ENCODE peak calls at places on chromosomes 11 and 22, in seven cellular contexts. H, C, U, J, K, E and P are unnamed samples.

GRCh38 chr11:75766449-75767227 is 1.9 kb upstream of the DGAT2 start:
- DNase-seq in H (no peak), C (peak; percentile 30), U (no peak), J (no peak), K (no peak), E (no peak), P (no peak)

GRCh38 chr11:70541699-70542098 is 143.4 kb downstream of the CTTN start:
- DNase-seq in H (no peak), C (no peak), U (no peak), J (no peak), K (no peak), E (no peak), P (no peak)

GRCh38 chr11:75241906-75242644 is 1.5 kb downstream of the TPBGL start:
- DNase-seq in H (no peak), C (no peak), U (no peak), J (no peak), K (peak; percentile 11), E (peak; percentile 34), P (no peak)

GRCh38 chr11:124934862-124935547 is 842 bp downstream of the HEPACAM start:
- DNase-seq in H (no peak), C (no peak), U (no peak), J (no peak), K (no peak), E (peak; percentile 21), P (no peak)

GRCh38 chr11:104678408-104678807 is 219.9 kb downstream of the CASP12 start:
- DNase-seq in H (no peak), C (no peak), U (no peak), J (no peak), K (no peak), E (no peak), P (no peak)

GRCh38 chr11:488579-488978 is 18.5 kb downstream of the RNH1 start:
- DNase-seq in H (no peak), C (no peak), U (no peak), J (no peak), K (no peak), E (no peak), P (no peak)

GRCh38 chr22:44710474-44711235 is 8.7 kb downstream of the PRR5 start:
- DNase-seq in H (no peak), C (no peak), U (peak; percentile 82), J (no peak), K (peak; percentile 45), E (no peak), P (no peak)

GRCh38 chr11:316031-316701 is 2.3 kb downstream of the IFITM1 start:
- DNase-seq in H (no peak), C (peak; percentile 75), U (no peak), J (no peak), K (no peak), E (no peak), P (no peak)

GRCh38 chr11:119684361-119685072 is 44.5 kb downstream of the NECTIN1 start:
- DNase-seq in H (peak; percentile 79), C (no peak), U (no peak), J (peak; percentile 70), K (no peak), E (no peak), P (no peak)

GRCh38 chr11:118139578-118139977 is 13.0 kb downstream of the SCN4B start:
- DNase-seq in H (no peak), C (no peak), U (no peak), J (no peak), K (no peak), E (no peak), P (no peak)

GRCh38 chr11:2260491-2261364 is 9.7 kb downstream of the ASCL2 start:
- DNase-seq in H (no peak), C (no peak), U (no peak), J (peak; percentile 3), K (peak; percentile 21), E (no peak), P (no peak)

GRCh38 chr11:42770444-42771065 is 541.2 kb upstream of the API5 start:
- DNase-seq in H (no peak), C (no peak), U (peak; percentile 7), J (no peak), K (no peak), E (peak; percentile 48), P (no peak)

DNA sequence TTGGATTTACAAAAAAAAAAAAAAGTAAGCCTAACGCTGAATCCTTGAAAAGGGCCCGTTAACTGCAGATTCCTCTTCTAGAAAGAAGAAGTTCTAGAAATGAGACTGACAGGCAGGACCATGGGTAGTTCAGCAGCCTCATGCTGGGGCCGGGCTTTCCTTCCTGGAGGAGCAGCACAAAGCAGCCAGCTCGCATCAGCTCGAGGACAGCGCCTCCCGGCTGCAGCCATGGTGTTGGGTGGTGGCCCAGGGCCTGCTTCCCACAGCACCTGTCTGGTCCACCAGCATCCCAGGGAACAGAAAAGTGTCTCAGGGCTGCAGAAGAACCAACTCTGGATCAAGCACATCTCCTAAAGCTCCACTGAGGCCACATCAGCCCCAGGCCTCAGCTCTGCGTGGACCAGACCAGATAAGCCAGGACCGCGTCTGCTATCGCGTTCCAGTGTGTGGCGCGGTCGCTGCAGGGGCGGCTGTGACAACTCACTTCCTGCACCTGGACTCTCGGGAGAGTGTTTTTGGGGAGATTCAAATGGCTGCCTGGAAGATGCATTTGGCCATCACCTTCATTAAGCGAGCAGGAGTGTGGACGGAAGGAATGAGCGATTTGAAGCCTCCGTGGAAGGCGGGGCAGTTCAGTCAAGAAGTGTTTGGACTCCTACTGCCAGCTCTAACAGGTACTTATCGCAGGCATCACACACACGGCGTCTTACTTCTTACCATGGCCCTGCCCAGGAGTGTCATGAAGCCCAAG is 53.5 kb downstream of the MYH9 start:
- DNase-seq in H (no peak), C (peak; percentile 85), U (peak; percentile 52), J (peak; percentile 42), K (no peak), E (peak; percentile 68), P (no peak)
- TF ChIP-seq POLR2AphosphoS5 in H (peak; percentile 15), C (no peak), U (peak; percentile 61), J (no peak), K (no peak), E (no peak), P (no peak)

GRCh38 chr11:46916251-46916650 is 2.1 kb downstream of the LRP4 start:
- DNase-seq in H (no peak), C (no peak), U (no peak), J (peak; percentile 42), K (no peak), E (no peak), P (no peak)

GRCh38 chr11:46914910-46915309 is 3.4 kb downstream of the LRP4 start:
- DNase-seq in H (no peak), C (no peak), U (no peak), J (no peak), K (no peak), E (no peak), P (no peak)

GRCh38 chr11:46918087-46918751 is at the start of gene LRP4:
- DNase-seq in H (no peak), C (peak; percentile 68), U (peak; percentile 69), J (peak; percentile 32), K (peak; percentile 52), E (peak; percentile 73), P (no peak)

GRCh38 chr11:46917109-46918086 is 952 bp downstream of the LRP4 start:
- DNase-seq in H (no peak), C (peak; percentile 65), U (peak; percentile 14), J (no peak), K (no peak), E (peak; percentile 52), P (no peak)

DNA sequence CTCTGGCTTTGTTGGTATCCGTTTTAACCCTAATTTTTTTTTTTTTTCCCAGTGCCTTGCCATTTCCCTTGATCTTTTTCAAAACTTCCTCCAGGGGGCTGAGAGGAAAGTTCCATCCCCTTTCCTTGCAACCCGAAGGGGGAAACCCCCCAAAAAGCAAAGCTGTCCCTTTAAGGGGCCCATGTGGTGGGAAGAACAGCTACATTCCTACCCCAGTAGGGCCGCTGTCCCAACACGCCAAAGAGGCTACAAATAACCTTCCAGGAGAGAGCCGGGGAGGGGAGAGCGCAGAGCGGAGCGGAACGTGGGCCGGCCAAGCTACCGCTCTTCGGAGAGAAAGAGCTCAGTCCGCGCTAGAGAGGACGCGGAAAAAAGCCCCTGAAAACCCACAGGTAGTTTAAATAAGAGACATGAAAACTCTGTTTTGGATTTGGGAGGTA is 1.7 kb downstream of the LRP4 start:
- DNase-seq in H (peak; percentile 58), C (peak; percentile 88), U (peak; percentile 62), J (peak; percentile 80), K (peak; percentile 51), E (peak; percentile 89), P (no peak)
- TF ChIP-seq POLR2AphosphoS5 in H (no peak), C (peak; percentile 38), U (peak; percentile 40), J (peak; percentile 74), K (peak; percentile 26), E (no peak), P (peak; percentile 50)

GRCh38 chr22:38489142-38489541 is 17.0 kb downstream of the DDX17 start:
- DNase-seq in H (no peak), C (no peak), U (no peak), J (no peak), K (no peak), E (no peak), P (no peak)
- TF ChIP-seq POLR2AphosphoS5 in H (no peak), C (no peak), U (no peak), J (no peak), K (no peak), E (no peak), P (no peak)

GRCh38 chr11:116059909-116060308 is 555.7 kb upstream of the CADM1 start:
- DNase-seq in H (no peak), C (no peak), U (no peak), J (no peak), K (no peak), E (peak; percentile 63), P (no peak)

GRCh38 chr11:116062129-116062525 is 557.9 kb upstream of the CADM1 start:
- DNase-seq in H (peak; percentile 19), C (no peak), U (no peak), J (no peak), K (no peak), E (no peak), P (no peak)

GRCh38 chr11:116061322-116061721 is 557.1 kb upstream of the CADM1 start:
- DNase-seq in H (no peak), C (no peak), U (no peak), J (no peak), K (no peak), E (no peak), P (no peak)

GRCh38 chr11:116065519-116065918 is 561.3 kb upstream of the CADM1 start:
- DNase-seq in H (no peak), C (no peak), U (no peak), J (no peak), K (no peak), E (no peak), P (no peak)

GRCh38 chr11:116062526-116063171 is 558.4 kb upstream of the CADM1 start:
- DNase-seq in H (peak; percentile 18), C (no peak), U (no peak), J (no peak), K (no peak), E (no peak), P (no peak)
- TF ChIP-seq POLR2AphosphoS5 in H (no peak), C (no peak), U (no peak), J (no peak), K (no peak), E (no peak), P (no peak)